ENCODE peak calls at places on chromosomes 5 and 9, in four cellular contexts. O is SK-N-SH, P is HepG2, K is K562. J is an unnamed sample.

GRCh38 chr5:149771216-149771973 is 41.3 kb downstream of the PPARGC1B start:
- DNase-seq in K (no peak), P (no peak), O (no peak), J (no peak)

GRCh38 chr5:112186401-112186990 is 232.6 kb downstream of the EPB41L4A start:
- DNase-seq in P (peak), O (peak), K (peak), J (no peak)

GRCh38 chr5:67315082-67315801 is 118.6 kb upstream of the CD180 start:
- DNase-seq in K (no peak), O (no peak), P (no peak), J (no peak)

GRCh38 chr9:115263731-115264130 is 145.8 kb upstream of the TNC start:
- DNase-seq in K (no peak), P (no peak), O (no peak), J (no peak)

GRCh38 chr9:71911908-71912325 is 478 bp downstream of the C9orf85 start:
- DNase-seq in O (peak), K (peak), P (no peak), J (no peak)

GRCh38 chr9:83962165-83962564 is 17.9 kb downstream of the HNRNPK start:
- DNase-seq in O (no peak), K (no peak), P (no peak), J (no peak)

GRCh38 chr9:100111235-100111634 is 12.2 kb downstream of the INVS start:
- DNase-seq in P (no peak), O (no peak), K (no peak), J (no peak)

GRCh38 chr9:124368692-124369091 is 46.5 kb downstream of the PSMB7 start:
- DNase-seq in K (no peak), P (no peak), O (no peak), J (no peak)

GRCh38 chr5:108028411-108028810 is 353.5 kb downstream of the FBXL17 start:
- DNase-seq in O (peak), P (no peak), K (no peak), J (no peak)

GRCh38 chr9:69485466-69485865 is 160.5 kb downstream of the ENTREP1 start:
- DNase-seq in K (no peak), P (no peak), O (no peak), J (no peak)

GRCh38 chr5:154698681-154699275 is 56.4 kb upstream of the LARP1 start:
- DNase-seq in O (no peak), P (peak), K (no peak), J (no peak)

GRCh38 chr5:165786073-165786472 is 2280.7 kb downstream of the MAT2B start:
- DNase-seq in K (no peak), P (no peak), O (no peak), J (no peak)

GRCh38 chr9:114720296-114720695 is 38.3 kb upstream of the TEX48 start:
- DNase-seq in O (no peak), P (no peak), K (no peak), J (no peak)

GRCh38 chr9:113568481-113569321 is 105.2 kb downstream of the RGS3 start:
- DNase-seq in O (peak), P (no peak), K (no peak), J (no peak)

GRCh38 chr5:87009146-87009545 is 258.5 kb upstream of the RASA1 start:
- DNase-seq in P (no peak), O (no peak), K (no peak), J (no peak)

GRCh38 chr5:1243487-1244152 is 18.4 kb downstream of the SLC6A18 start:
- DNase-seq in P (no peak), O (no peak), K (no peak), J (no peak)
- TF ChIP-seq NFIC in P (no peak), O (no peak), K (no peak), J (no peak)

DNA sequence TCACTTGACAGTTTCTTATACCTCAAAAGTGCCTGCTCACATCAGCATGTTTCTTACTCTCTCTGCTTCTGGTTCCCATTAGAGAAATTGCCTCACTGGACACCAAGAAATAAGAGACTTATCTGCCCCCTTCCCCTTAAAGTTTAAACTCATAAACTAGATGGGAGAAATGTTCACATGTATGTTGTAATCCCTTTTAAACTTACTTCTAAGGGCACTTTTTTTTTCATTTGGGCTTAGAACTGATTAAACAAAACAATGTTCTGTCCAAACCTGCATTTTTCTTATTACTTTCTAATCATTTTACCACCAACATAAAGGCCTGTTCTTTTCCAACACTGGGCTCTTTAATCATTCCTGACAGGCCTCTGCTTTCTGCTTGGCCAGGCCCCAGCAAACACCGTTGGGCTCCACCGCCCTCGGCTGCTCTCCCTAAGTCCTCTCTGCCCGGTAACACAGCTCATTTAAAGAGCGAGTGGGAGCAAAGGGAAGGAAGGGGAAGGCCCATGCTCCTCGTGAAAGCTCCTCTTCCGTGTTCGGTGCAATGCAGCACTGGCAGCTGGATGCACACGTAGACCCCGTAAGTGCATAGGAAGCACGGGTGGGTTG is 53.4 kb downstream of the ROR2 start:
- DNase-seq in P (no peak), O (peak), K (no peak), J (no peak)
- TF ChIP-seq NFIC in P (no peak), O (peak), K (peak), J (no peak)

DNA sequence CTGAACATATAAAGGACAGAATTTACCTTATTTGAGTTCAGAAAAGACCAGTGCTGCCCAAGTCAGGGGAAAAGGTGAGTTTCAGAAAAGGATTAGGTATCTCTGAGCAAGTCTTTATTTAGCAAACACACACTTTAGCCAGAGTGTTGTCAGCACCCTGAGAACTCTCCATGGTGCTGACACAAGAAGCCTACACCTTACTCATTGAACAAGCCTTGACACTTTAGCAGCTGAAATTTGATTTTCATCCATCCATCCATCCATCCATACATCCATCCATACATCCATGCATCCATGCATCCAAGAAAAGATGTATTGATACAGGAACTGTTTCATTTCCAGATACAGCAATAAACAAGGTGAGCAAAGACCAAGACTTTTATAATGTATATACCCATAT is 311.2 kb downstream of the TRIM32 start:
- DNase-seq in O (no peak), K (no peak), P (no peak), J (no peak)
- TF ChIP-seq NFIC in O (no peak), K (no peak), P (no peak), J (no peak)

GRCh38 chr9:101341958-101342357 is 42.8 kb downstream of the BAAT start:
- DNase-seq in K (no peak), P (no peak), O (no peak), J (no peak)
- TF ChIP-seq NFIC in K (no peak), P (no peak), O (no peak), J (no peak)

GRCh38 chr5:34697308-34698108 is 41.4 kb downstream of the RAI14 start:
- DNase-seq in O (no peak), K (peak), P (no peak), J (no peak)

GRCh38 chr5:34700078-34700452 is 43.9 kb downstream of the RAI14 start:
- DNase-seq in K (no peak), O (no peak), P (no peak), J (no peak)

GRCh38 chr5:34698754-34699153 is 42.6 kb downstream of the RAI14 start:
- DNase-seq in P (no peak), O (no peak), K (no peak), J (no peak)

GRCh38 chr5:34699155-34700077 is 43.3 kb downstream of the RAI14 start:
- DNase-seq in K (peak), P (no peak), O (no peak), J (no peak)

DNA sequence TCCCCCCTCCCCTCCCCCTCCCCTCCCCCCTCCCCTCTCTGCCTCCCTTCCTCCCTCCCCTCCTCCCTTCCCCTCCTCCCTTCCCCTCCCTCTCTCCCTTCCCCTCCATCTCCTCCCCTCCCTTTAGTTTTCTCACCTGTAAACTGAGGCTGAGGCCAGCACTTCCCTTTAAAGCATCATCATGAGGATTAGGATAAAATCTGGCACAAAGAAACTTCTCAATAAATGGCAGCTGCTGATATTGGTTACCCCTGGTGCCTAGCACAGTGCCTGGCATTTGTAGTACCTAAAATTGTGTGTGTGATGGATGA is 41.9 kb downstream of the RAI14 start:
- DNase-seq in K (no peak), P (no peak), O (no peak), J (no peak)
- TF ChIP-seq NFIC in K (no peak), P (no peak), O (no peak), J (no peak)

GRCh38 chr5:93072831-93073459 is 508.1 kb downstream of the NR2F1-AS1 start:
- DNase-seq in O (no peak), P (no peak), K (no peak), J (no peak)
- TF ChIP-seq NFIC in O (peak), P (no peak), K (no peak), J (no peak)

J was measured in GM12878.